ENCODE peak calls at places on chromosomes 13 and 19, in six cellular contexts. O, I, Q, H, R and M are unnamed samples.

GRCh38 chr13:62251734-62252133 is 836.1 kb upstream of the PCDH20 start:
- DNase-seq in O (no peak), I (no peak), Q (no peak), H (no peak), R (no peak), M (no peak)

GRCh38 chr19:4185413-4186086 is 3.1 kb downstream of the ANKRD24 start:
- DNase-seq in O (no peak), I (no peak), Q (no peak), H (no peak), R (no peak), M (no peak)

GRCh38 chr19:47253467-47253881 is 2.9 kb upstream of the CCDC9 start:
- DNase-seq in O (peak), I (no peak), Q (no peak), H (peak), R (no peak), M (no peak)

GRCh38 chr13:102091231-102091630 is 310.6 kb downstream of the FGF14 start:
- DNase-seq in O (no peak), I (no peak), Q (no peak), H (peak), R (no peak), M (no peak)

GRCh38 chr19:57099199-57099661 is 20.6 kb upstream of the USP29 start:
- DNase-seq in O (peak), I (no peak), Q (no peak), H (peak), R (peak), M (no peak)

GRCh38 chr19:5335101-5335500 is 5.5 kb downstream of the PTPRS start:
- DNase-seq in O (no peak), I (no peak), Q (no peak), H (no peak), R (no peak), M (no peak)

GRCh38 chr19:35291916-35292315 is at the start of gene MAG:
- DNase-seq in O (no peak), I (no peak), Q (no peak), H (no peak), R (no peak), M (no peak)

GRCh38 chr13:60583911-60584753 is 187.1 kb downstream of the TDRD3 start:
- DNase-seq in O (peak), I (no peak), Q (no peak), H (peak), R (no peak), M (no peak)

GRCh38 chr19:3465552-3465951 is 14.8 kb downstream of the SMIM24 start:
- DNase-seq in O (no peak), I (no peak), Q (no peak), H (no peak), R (no peak), M (no peak)

GRCh38 chr19:45638930-45639729 is at the start of gene EML2:
- DNase-seq in O (no peak), I (peak), Q (peak), H (no peak), R (peak), M (no peak)

GRCh38 chr13:29522044-29522685 is 73.3 kb downstream of the SLC7A1 start:
- DNase-seq in O (peak), I (no peak), Q (no peak), H (peak), R (no peak), M (no peak)

GRCh38 chr19:58578430-58578925 is 5.3 kb upstream of the MZF1 start:
- DNase-seq in O (no peak), I (no peak), Q (no peak), H (no peak), R (no peak), M (no peak)

GRCh38 chr19:28905996-28906395 is 307.0 kb downstream of the UQCRFS1 start:
- DNase-seq in O (peak), I (no peak), Q (no peak), H (peak), R (no peak), M (no peak)

GRCh38 chr13:39273953-39274352 is 235.7 kb downstream of the NHLRC3 start:
- DNase-seq in O (no peak), I (no peak), Q (peak), H (peak), R (no peak), M (no peak)

GRCh38 chr13:74005320-74006154 is 128.7 kb downstream of the KLF12 start:
- DNase-seq in O (no peak), I (no peak), Q (no peak), H (no peak), R (no peak), M (no peak)

GRCh38 chr19:1725100-1726064 is 27.9 kb upstream of the ONECUT3 start:
- DNase-seq in O (peak), I (peak), Q (peak), H (peak), R (no peak), M (no peak)

GRCh38 chr19:38922482-38922881 is 8.1 kb downstream of the SARS2 start:
- DNase-seq in O (no peak), I (no peak), Q (no peak), H (no peak), R (no peak), M (no peak)

GRCh38 chr19:11558881-11559828 is at the start of gene ELOF1:
- DNase-seq in O (peak), I (peak), Q (peak), H (peak), R (peak), M (peak)

GRCh38 chr19:49362926-49363264 is 679 bp upstream of the TEAD2 start:
- DNase-seq in O (peak), I (peak), Q (no peak), H (no peak), R (no peak), M (no peak)

GRCh38 chr19:40588110-40588854 is 11.6 kb downstream of the SHKBP1 start:
- DNase-seq in O (no peak), I (no peak), Q (no peak), H (peak), R (no peak), M (no peak)

GRCh38 chr13:52925775-52926285 is 77.4 kb upstream of the PCDH8 start:
- DNase-seq in O (no peak), I (no peak), Q (no peak), H (no peak), R (no peak), M (peak)

GRCh38 chr19:56476671-56477428 is at the start of gene ZNF667:
- DNase-seq in O (peak), I (no peak), Q (peak), H (peak), R (no peak), M (no peak)

GRCh38 chr19:6947745-6948144 is 60.4 kb downstream of the ADGRE1 start:
- DNase-seq in O (no peak), I (no peak), Q (no peak), H (peak), R (no peak), M (no peak)

GRCh38 chr19:51660975-51661600 is 14.5 kb upstream of the SIGLEC14 start:
- DNase-seq in O (peak), I (peak), Q (peak), H (peak), R (no peak), M (peak)

GRCh38 chr19:2428027-2428690 is 773 bp upstream of the TIMM13 start:
- DNase-seq in O (peak), I (no peak), Q (peak), H (peak), R (no peak), M (no peak)

GRCh38 chr13:76854209-76854608 is 32.0 kb downstream of the KCTD12 start:
- DNase-seq in O (no peak), I (no peak), Q (no peak), H (no peak), R (no peak), M (no peak)

GRCh38 chr19:7618771-7619510 is 10.4 kb downstream of the XAB2 start:
- DNase-seq in O (no peak), I (no peak), Q (no peak), H (no peak), R (no peak), M (no peak)

GRCh38 chr13:23380534-23380933 is 53.0 kb downstream of the SACS start:
- DNase-seq in O (peak), I (no peak), Q (no peak), H (peak), R (no peak), M (no peak)

GRCh38 chr13:64078025-64078424 is 2662.4 kb upstream of the PCDH20 start:
- DNase-seq in O (no peak), I (no peak), Q (no peak), H (no peak), R (no peak), M (no peak)

GRCh38 chr19:51327066-51327985 is 14.6 kb downstream of the VSIG10L start:
- DNase-seq in O (peak), I (no peak), Q (no peak), H (peak), R (no peak), M (no peak)

GRCh38 chr19:10141479-10141878 is 21.8 kb upstream of the EIF3G start:
- DNase-seq in O (no peak), I (no peak), Q (no peak), H (no peak), R (no peak), M (no peak)

GRCh38 chr13:89925107-89925506 is 1422.4 kb upstream of the MIR17HG start:
- DNase-seq in O (peak), I (no peak), Q (peak), H (peak), R (no peak), M (no peak)

GRCh38 chr19:2207008-2207407 is 29.1 kb downstream of the PLEKHJ1 start:
- DNase-seq in O (no peak), I (no peak), Q (no peak), H (no peak), R (no peak), M (no peak)

GRCh38 chr19:40575326-40575725 is 1.3 kb upstream of the SHKBP1 start:
- DNase-seq in O (no peak), I (no peak), Q (no peak), H (no peak), R (no peak), M (no peak)

GRCh38 chr19:5360003-5360820 is 19.6 kb upstream of the PTPRS start:
- DNase-seq in O (peak), I (no peak), Q (peak), H (peak), R (no peak), M (no peak)

GRCh38 chr13:113836917-113837553 is 26.8 kb downstream of the GAS6 start:
- DNase-seq in O (peak), I (no peak), Q (no peak), H (peak), R (no peak), M (no peak)

GRCh38 chr13:113846639-113847318 is 17.1 kb downstream of the GAS6 start:
- DNase-seq in O (no peak), I (no peak), Q (no peak), H (no peak), R (no peak), M (no peak)

GRCh38 chr19:1237754-1238372 is at the start of gene CBARP:
- DNase-seq in O (no peak), I (no peak), Q (no peak), H (no peak), R (no peak), M (no peak)

GRCh38 chr13:48730971-48731658 is 77.4 kb downstream of the CYSLTR2 start:
- DNase-seq in O (peak), I (no peak), Q (no peak), H (peak), R (no peak), M (no peak)

GRCh38 chr13:27476943-27477681 is 26.7 kb upstream of the MTIF3 start:
- DNase-seq in O (peak), I (no peak), Q (no peak), H (peak), R (no peak), M (peak)